ENCODE peak calls at places on chromosomes 11 and 22, in six cellular contexts. One of them, this sample, is unnamed.

GRCh38 chr11:125404811-125405481 is 91.1 kb downstream of the FEZ1 start:
- DNase-seq in K562: peak
- DNase-seq in AG04450: no peak
- DNase-seq in thyroid gland: peak
- DNase-seq in endodermal cell: peak
- DNase-seq in IMR-90: peak
- DNase-seq in this sample: no peak

GRCh38 chr11:87437844-87438223 is 400.1 kb downstream of the TMEM135 start:
- DNase-seq in K562: no peak
- DNase-seq in AG04450: no peak
- DNase-seq in thyroid gland: no peak
- DNase-seq in endodermal cell: no peak
- DNase-seq in IMR-90: peak
- DNase-seq in this sample: peak

GRCh38 chr22:40138866-40139265 is 38.9 kb upstream of the TNRC6B start:
- DNase-seq in K562: no peak
- DNase-seq in AG04450: no peak
- DNase-seq in thyroid gland: no peak
- DNase-seq in endodermal cell: no peak
- DNase-seq in IMR-90: no peak
- DNase-seq in this sample: no peak

GRCh38 chr11:2092956-2093412 is 46.2 kb downstream of the IGF2 start:
- DNase-seq in K562: no peak
- DNase-seq in AG04450: no peak
- DNase-seq in thyroid gland: peak
- DNase-seq in endodermal cell: peak
- DNase-seq in IMR-90: peak
- DNase-seq in this sample: peak

GRCh38 chr22:32847067-32847491 is 45.6 kb downstream of the TIMP3 start:
- DNase-seq in K562: no peak
- DNase-seq in AG04450: no peak
- DNase-seq in thyroid gland: peak
- DNase-seq in endodermal cell: no peak
- DNase-seq in IMR-90: no peak
- DNase-seq in this sample: no peak

GRCh38 chr11:11975201-11976092 is 33.0 kb downstream of the DKK3 start:
- DNase-seq in K562: no peak
- DNase-seq in AG04450: no peak
- DNase-seq in thyroid gland: no peak
- DNase-seq in endodermal cell: peak
- DNase-seq in IMR-90: no peak
- DNase-seq in this sample: no peak

GRCh38 chr11:92453055-92453454 is 228.4 kb downstream of the FAT3 start:
- DNase-seq in K562: no peak
- DNase-seq in AG04450: peak
- DNase-seq in thyroid gland: no peak
- DNase-seq in endodermal cell: no peak
- DNase-seq in IMR-90: peak
- DNase-seq in this sample: peak

GRCh38 chr11:128734439-128735224 is 40.8 kb downstream of the FLI1 start:
- DNase-seq in K562: no peak
- DNase-seq in AG04450: no peak
- DNase-seq in thyroid gland: no peak
- DNase-seq in endodermal cell: no peak
- DNase-seq in IMR-90: no peak
- DNase-seq in this sample: no peak

GRCh38 chr11:8340299-8340698 is 76.6 kb upstream of the LMO1 start:
- DNase-seq in K562: no peak
- DNase-seq in AG04450: no peak
- DNase-seq in thyroid gland: no peak
- DNase-seq in endodermal cell: no peak
- DNase-seq in IMR-90: no peak
- DNase-seq in this sample: no peak

GRCh38 chr11:95364324-95365295 is 133.6 kb upstream of the SESN3 start:
- DNase-seq in K562: no peak
- DNase-seq in AG04450: no peak
- DNase-seq in thyroid gland: no peak
- DNase-seq in endodermal cell: no peak
- DNase-seq in IMR-90: no peak
- DNase-seq in this sample: peak

GRCh38 chr11:22830082-22830414 is 447 bp upstream of the SVIP start:
- DNase-seq in K562: no peak
- DNase-seq in AG04450: no peak
- DNase-seq in thyroid gland: no peak
- DNase-seq in endodermal cell: no peak
- DNase-seq in IMR-90: no peak
- DNase-seq in this sample: no peak

GRCh38 chr11:107929611-107930200 is 1.5 kb downstream of the RAB39A start:
- DNase-seq in K562: no peak
- DNase-seq in AG04450: no peak
- DNase-seq in thyroid gland: no peak
- DNase-seq in endodermal cell: peak
- DNase-seq in IMR-90: no peak
- DNase-seq in this sample: no peak

GRCh38 chr11:131690362-131690761 is 319.9 kb downstream of the NTM start:
- DNase-seq in K562: no peak
- DNase-seq in AG04450: no peak
- DNase-seq in thyroid gland: no peak
- DNase-seq in endodermal cell: no peak
- DNase-seq in IMR-90: no peak
- DNase-seq in this sample: no peak

GRCh38 chr11:131692151-131692550 is 321.7 kb downstream of the NTM start:
- DNase-seq in K562: no peak
- DNase-seq in AG04450: no peak
- DNase-seq in thyroid gland: no peak
- DNase-seq in endodermal cell: no peak
- DNase-seq in IMR-90: no peak
- DNase-seq in this sample: no peak

GRCh38 chr11:131692961-131693360 is 322.5 kb downstream of the NTM start:
- DNase-seq in K562: no peak
- DNase-seq in AG04450: no peak
- DNase-seq in thyroid gland: no peak
- DNase-seq in endodermal cell: no peak
- DNase-seq in IMR-90: no peak
- DNase-seq in this sample: no peak

GRCh38 chr11:131690776-131691557 is 320.6 kb downstream of the NTM start:
- DNase-seq in K562: no peak
- DNase-seq in AG04450: no peak
- DNase-seq in thyroid gland: no peak
- DNase-seq in endodermal cell: no peak
- DNase-seq in IMR-90: no peak
- DNase-seq in this sample: no peak

GRCh38 chr11:131691558-131692041 is 321.2 kb downstream of the NTM start:
- DNase-seq in K562: peak
- DNase-seq in AG04450: no peak
- DNase-seq in thyroid gland: peak
- DNase-seq in endodermal cell: peak
- DNase-seq in IMR-90: peak
- DNase-seq in this sample: no peak
- TF ChIP-seq CTCF in K562: peak
- TF ChIP-seq CTCF in AG04450: peak
- TF ChIP-seq CTCF in thyroid gland: peak
- TF ChIP-seq CTCF in endodermal cell: peak
- TF ChIP-seq CTCF in IMR-90: peak
- TF ChIP-seq CTCF in this sample: peak

GRCh38 chr11:65821107-65821506 is 12.7 kb upstream of the SNX32 start:
- DNase-seq in K562: no peak
- DNase-seq in AG04450: no peak
- DNase-seq in thyroid gland: peak
- DNase-seq in endodermal cell: no peak
- DNase-seq in IMR-90: no peak
- DNase-seq in this sample: no peak

GRCh38 chr11:65817815-65818680 is 15.7 kb upstream of the SNX32 start:
- DNase-seq in K562: peak
- DNase-seq in AG04450: peak
- DNase-seq in thyroid gland: peak
- DNase-seq in endodermal cell: peak
- DNase-seq in IMR-90: peak
- DNase-seq in this sample: peak

GRCh38 chr11:65814960-65815565 is 18.7 kb upstream of the SNX32 start:
- DNase-seq in K562: no peak
- DNase-seq in AG04450: no peak
- DNase-seq in thyroid gland: no peak
- DNase-seq in endodermal cell: no peak
- DNase-seq in IMR-90: no peak
- DNase-seq in this sample: no peak

GRCh38 chr11:65814131-65814959 is 19.4 kb upstream of the SNX32 start:
- DNase-seq in K562: no peak
- DNase-seq in AG04450: no peak
- DNase-seq in thyroid gland: no peak
- DNase-seq in endodermal cell: no peak
- DNase-seq in IMR-90: peak
- DNase-seq in this sample: no peak

DNA sequence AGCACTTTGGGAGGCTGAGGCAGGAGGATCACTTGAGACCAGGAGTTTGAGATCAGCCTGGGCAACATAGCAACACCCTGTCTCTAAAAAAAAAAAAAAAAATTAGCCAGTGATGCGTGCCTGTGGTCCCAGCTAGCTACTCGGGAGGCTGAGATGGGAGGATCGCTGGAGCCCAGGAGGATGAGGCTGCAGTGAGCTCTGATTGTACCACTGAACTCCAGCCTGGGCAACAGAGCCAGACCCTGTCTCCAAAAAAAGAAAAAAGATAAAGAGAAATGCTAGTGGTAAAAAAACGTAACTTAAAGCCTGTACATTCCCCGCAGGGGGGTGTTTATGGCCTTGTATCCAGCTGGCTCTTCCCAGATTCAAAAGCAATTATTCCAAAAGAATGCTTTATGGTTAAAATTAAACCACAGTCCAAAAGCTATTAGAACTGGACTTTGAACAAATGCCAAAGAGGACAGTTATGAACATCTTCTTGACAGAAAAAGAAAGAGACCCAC is 16.4 kb upstream of the SNX32 start:
- DNase-seq in K562: no peak
- DNase-seq in AG04450: no peak
- DNase-seq in thyroid gland: no peak
- DNase-seq in endodermal cell: no peak
- DNase-seq in IMR-90: no peak
- DNase-seq in this sample: no peak
- H3K4me3 ChIP-seq in K562: peak
- H3K4me3 ChIP-seq in AG04450: peak
- H3K4me3 ChIP-seq in thyroid gland: no peak
- H3K4me3 ChIP-seq in endodermal cell: peak
- H3K4me3 ChIP-seq in IMR-90: peak
- H3K4me3 ChIP-seq in this sample: peak

DNA sequence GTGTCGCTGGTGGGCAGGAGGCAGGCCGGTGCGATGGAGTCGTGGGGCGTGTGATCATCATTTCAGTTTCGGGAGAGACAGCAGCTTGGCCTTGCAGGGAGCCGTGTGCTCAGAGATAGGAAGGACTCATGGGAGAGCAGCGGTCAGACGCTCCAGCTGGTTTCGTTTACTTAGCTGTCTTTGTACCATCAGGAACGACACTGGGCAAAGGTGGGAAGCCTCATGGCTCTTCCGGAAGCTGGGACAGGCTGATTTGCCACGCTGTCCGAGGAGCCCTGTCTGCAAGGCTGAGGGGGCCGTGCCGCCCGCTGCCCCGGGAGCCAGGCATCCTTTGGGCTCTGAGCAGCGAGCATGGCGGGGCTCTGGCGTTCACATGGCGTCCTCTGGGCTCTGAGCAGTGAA is 32.7 kb downstream of the GRAMD4 start:
- DNase-seq in K562: no peak
- DNase-seq in AG04450: no peak
- DNase-seq in thyroid gland: no peak
- DNase-seq in endodermal cell: no peak
- DNase-seq in IMR-90: peak
- DNase-seq in this sample: no peak
- TF ChIP-seq CTCF in K562: no peak
- TF ChIP-seq CTCF in AG04450: no peak
- TF ChIP-seq CTCF in thyroid gland: no peak
- TF ChIP-seq CTCF in endodermal cell: no peak
- TF ChIP-seq CTCF in IMR-90: no peak
- TF ChIP-seq CTCF in this sample: no peak

GRCh38 chr11:46105902-46106301 is 15.4 kb downstream of the PHF21A start:
- DNase-seq in K562: no peak
- DNase-seq in AG04450: no peak
- DNase-seq in thyroid gland: no peak
- DNase-seq in endodermal cell: no peak
- DNase-seq in IMR-90: no peak
- DNase-seq in this sample: no peak

GRCh38 chr11:46102843-46103242 is 18.4 kb downstream of the PHF21A start:
- DNase-seq in K562: peak
- DNase-seq in AG04450: no peak
- DNase-seq in thyroid gland: peak
- DNase-seq in endodermal cell: no peak
- DNase-seq in IMR-90: no peak
- DNase-seq in this sample: no peak

GRCh38 chr11:46105134-46105628 is 16.1 kb downstream of the PHF21A start:
- DNase-seq in K562: peak
- DNase-seq in AG04450: no peak
- DNase-seq in thyroid gland: no peak
- DNase-seq in endodermal cell: no peak
- DNase-seq in IMR-90: no peak
- DNase-seq in this sample: no peak

GRCh38 chr11:46100670-46101069 is 20.6 kb downstream of the PHF21A start:
- DNase-seq in K562: no peak
- DNase-seq in AG04450: no peak
- DNase-seq in thyroid gland: no peak
- DNase-seq in endodermal cell: no peak
- DNase-seq in IMR-90: no peak
- DNase-seq in this sample: no peak

DNA sequence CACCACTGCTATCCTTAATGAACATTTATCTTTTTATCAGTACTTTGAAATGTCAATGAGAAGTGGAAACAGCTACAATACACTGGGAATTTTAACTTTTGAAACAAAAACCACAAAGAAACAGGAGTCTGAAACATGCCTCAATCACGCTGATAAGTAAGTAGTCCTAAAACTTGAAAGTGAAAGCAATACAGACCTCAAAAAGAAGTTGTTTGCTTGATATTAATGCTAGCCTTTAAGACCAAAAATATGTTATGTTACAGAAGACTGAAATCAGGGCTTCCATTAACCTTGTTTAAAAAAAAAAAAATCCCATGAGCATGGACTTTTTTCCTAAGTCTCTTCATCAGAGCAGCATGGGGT is 21.3 kb downstream of the PHF21A start:
- DNase-seq in K562: no peak
- DNase-seq in AG04450: no peak
- DNase-seq in thyroid gland: no peak
- DNase-seq in endodermal cell: no peak
- DNase-seq in IMR-90: peak
- DNase-seq in this sample: no peak
- H3K4me3 ChIP-seq in K562: no peak
- H3K4me3 ChIP-seq in AG04450: peak
- H3K4me3 ChIP-seq in thyroid gland: no peak
- H3K4me3 ChIP-seq in endodermal cell: no peak
- H3K4me3 ChIP-seq in IMR-90: peak
- H3K4me3 ChIP-seq in this sample: no peak

DNA sequence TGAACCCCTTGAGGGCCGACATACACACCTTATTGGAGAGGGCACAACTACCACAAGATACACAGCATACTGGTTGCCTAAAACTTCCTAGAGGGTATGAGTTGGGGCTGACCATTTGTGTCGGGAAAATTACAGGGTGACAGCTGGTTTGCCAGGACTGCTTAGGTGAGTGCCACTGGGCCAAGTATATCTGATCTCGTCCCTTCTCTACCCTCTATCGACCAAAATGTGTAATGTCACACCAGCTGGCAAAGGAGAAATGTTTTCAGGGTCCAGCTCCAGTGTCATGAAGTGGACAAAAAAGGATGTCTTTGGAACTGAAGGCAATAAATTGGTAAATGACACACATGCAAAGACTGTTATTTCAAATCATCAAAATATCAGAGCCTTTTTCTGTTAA is 126.1 kb downstream of the PGR start:
- DNase-seq in K562: no peak
- DNase-seq in AG04450: no peak
- DNase-seq in thyroid gland: no peak
- DNase-seq in endodermal cell: peak
- DNase-seq in IMR-90: no peak
- DNase-seq in this sample: no peak
- TF ChIP-seq CTCF in K562: no peak
- TF ChIP-seq CTCF in AG04450: peak
- TF ChIP-seq CTCF in thyroid gland: no peak
- TF ChIP-seq CTCF in endodermal cell: peak
- TF ChIP-seq CTCF in IMR-90: no peak
- TF ChIP-seq CTCF in this sample: no peak

This sample was measured in retinal pigment epithelial cell.